ENCODE peak calls at places on chromosomes 11 and 22, in seven cellular contexts. One of them, this sample, is unnamed.

GRCh38 chr11:120102050-120102861 is 35.7 kb downstream of the TRIM29 start:
- DNase-seq in brain microvascular endothelial cell: no peak
- DNase-seq in A549: no peak
- DNase-seq in cardiac muscle cell: no peak
- DNase-seq in gastrocnemius medialis: no peak
- DNase-seq in ovary: no peak
- DNase-seq in colonic mucosa: no peak
- DNase-seq in this sample: no peak

GRCh38 chr11:58719406-58720117 is 12.2 kb downstream of the GLYAT start:
- DNase-seq in A549: no peak
- DNase-seq in cardiac muscle cell: no peak
- DNase-seq in colonic mucosa: no peak
- DNase-seq in gastrocnemius medialis: no peak
- DNase-seq in ovary: no peak
- DNase-seq in brain microvascular endothelial cell: no peak
- DNase-seq in this sample: no peak

GRCh38 chr22:41801886-41802285 is 1.4 kb downstream of the CCDC134 start:
- DNase-seq in colonic mucosa: no peak
- DNase-seq in cardiac muscle cell: no peak
- DNase-seq in A549: no peak
- DNase-seq in gastrocnemius medialis: no peak
- DNase-seq in brain microvascular endothelial cell: no peak
- DNase-seq in ovary: no peak
- DNase-seq in this sample: no peak

GRCh38 chr11:45146072-45147016 is at the start of gene PRDM11:
- DNase-seq in gastrocnemius medialis: peak
- DNase-seq in A549: peak
- DNase-seq in brain microvascular endothelial cell: peak
- DNase-seq in ovary: peak
- DNase-seq in colonic mucosa: peak
- DNase-seq in cardiac muscle cell: peak
- DNase-seq in this sample: peak

GRCh38 chr11:115423728-115424459 is 80.3 kb downstream of the CADM1 start:
- DNase-seq in ovary: no peak
- DNase-seq in cardiac muscle cell: no peak
- DNase-seq in brain microvascular endothelial cell: no peak
- DNase-seq in A549: no peak
- DNase-seq in colonic mucosa: no peak
- DNase-seq in gastrocnemius medialis: no peak
- DNase-seq in this sample: no peak

GRCh38 chr11:117097567-117098268 is 510 bp downstream of the SIK3 start:
- DNase-seq in colonic mucosa: peak
- DNase-seq in ovary: peak
- DNase-seq in gastrocnemius medialis: no peak
- DNase-seq in cardiac muscle cell: no peak
- DNase-seq in A549: peak
- DNase-seq in brain microvascular endothelial cell: no peak
- DNase-seq in this sample: peak

GRCh38 chr22:19757985-19758895 is 2.3 kb upstream of the TBX1 start:
- DNase-seq in gastrocnemius medialis: no peak
- DNase-seq in cardiac muscle cell: no peak
- DNase-seq in brain microvascular endothelial cell: no peak
- DNase-seq in ovary: no peak
- DNase-seq in colonic mucosa: no peak
- DNase-seq in A549: no peak
- DNase-seq in this sample: no peak

GRCh38 chr11:105923252-105923651 is 98.8 kb downstream of the MSANTD4 start:
- DNase-seq in gastrocnemius medialis: no peak
- DNase-seq in cardiac muscle cell: no peak
- DNase-seq in A549: no peak
- DNase-seq in ovary: no peak
- DNase-seq in brain microvascular endothelial cell: no peak
- DNase-seq in colonic mucosa: no peak
- DNase-seq in this sample: no peak

GRCh38 chr11:30861506-30861905 is 275.4 kb upstream of the MPPED2 start:
- DNase-seq in cardiac muscle cell: no peak
- DNase-seq in gastrocnemius medialis: no peak
- DNase-seq in A549: no peak
- DNase-seq in colonic mucosa: no peak
- DNase-seq in ovary: no peak
- DNase-seq in brain microvascular endothelial cell: no peak
- DNase-seq in this sample: no peak

GRCh38 chr11:94150056-94150455 is 21.4 kb downstream of the PANX1 start:
- DNase-seq in A549: no peak
- DNase-seq in brain microvascular endothelial cell: no peak
- DNase-seq in cardiac muscle cell: no peak
- DNase-seq in colonic mucosa: no peak
- DNase-seq in ovary: no peak
- DNase-seq in gastrocnemius medialis: no peak
- DNase-seq in this sample: no peak

GRCh38 chr22:50469377-50470305 is 5.2 kb downstream of the SBF1 start:
- DNase-seq in brain microvascular endothelial cell: peak
- DNase-seq in colonic mucosa: peak
- DNase-seq in A549: no peak
- DNase-seq in gastrocnemius medialis: no peak
- DNase-seq in cardiac muscle cell: peak
- DNase-seq in ovary: no peak
- DNase-seq in this sample: peak

GRCh38 chr11:115780625-115781024 is 276.4 kb upstream of the CADM1 start:
- DNase-seq in colonic mucosa: no peak
- DNase-seq in A549: no peak
- DNase-seq in ovary: no peak
- DNase-seq in cardiac muscle cell: no peak
- DNase-seq in brain microvascular endothelial cell: no peak
- DNase-seq in gastrocnemius medialis: no peak
- DNase-seq in this sample: no peak

GRCh38 chr11:12091957-12092558 is 18.3 kb upstream of the MICAL2 start:
- DNase-seq in cardiac muscle cell: no peak
- DNase-seq in brain microvascular endothelial cell: no peak
- DNase-seq in ovary: no peak
- DNase-seq in A549: no peak
- DNase-seq in gastrocnemius medialis: no peak
- DNase-seq in colonic mucosa: peak
- DNase-seq in this sample: peak

GRCh38 chr11:69209936-69210659 is 54.4 kb downstream of the SMIM38 start:
- DNase-seq in brain microvascular endothelial cell: no peak
- DNase-seq in colonic mucosa: no peak
- DNase-seq in cardiac muscle cell: no peak
- DNase-seq in A549: no peak
- DNase-seq in ovary: no peak
- DNase-seq in gastrocnemius medialis: no peak
- DNase-seq in this sample: no peak

GRCh38 chr11:101019870-101020269 is 109.7 kb downstream of the PGR start:
- DNase-seq in ovary: no peak
- DNase-seq in colonic mucosa: no peak
- DNase-seq in A549: no peak
- DNase-seq in cardiac muscle cell: no peak
- DNase-seq in brain microvascular endothelial cell: no peak
- DNase-seq in gastrocnemius medialis: no peak
- DNase-seq in this sample: peak

GRCh38 chr11:368414-369335 is 624 bp upstream of the B4GALNT4 start:
- DNase-seq in cardiac muscle cell: peak
- DNase-seq in brain microvascular endothelial cell: peak
- DNase-seq in ovary: no peak
- DNase-seq in A549: peak
- DNase-seq in gastrocnemius medialis: no peak
- DNase-seq in colonic mucosa: no peak
- DNase-seq in this sample: peak

GRCh38 chr22:37012262-37012904 is 6.9 kb downstream of the TST start:
- DNase-seq in A549: no peak
- DNase-seq in cardiac muscle cell: no peak
- DNase-seq in colonic mucosa: peak
- DNase-seq in brain microvascular endothelial cell: no peak
- DNase-seq in ovary: no peak
- DNase-seq in gastrocnemius medialis: no peak
- DNase-seq in this sample: no peak

GRCh38 chr11:74013141-74013540 is 4.3 kb upstream of the UCP3 start:
- DNase-seq in ovary: no peak
- DNase-seq in colonic mucosa: no peak
- DNase-seq in cardiac muscle cell: no peak
- DNase-seq in brain microvascular endothelial cell: no peak
- DNase-seq in A549: no peak
- DNase-seq in gastrocnemius medialis: no peak
- DNase-seq in this sample: no peak

GRCh38 chr22:34877506-34877905 is 188.5 kb upstream of the ISX start:
- DNase-seq in gastrocnemius medialis: no peak
- DNase-seq in colonic mucosa: no peak
- DNase-seq in A549: no peak
- DNase-seq in brain microvascular endothelial cell: no peak
- DNase-seq in cardiac muscle cell: no peak
- DNase-seq in ovary: no peak
- DNase-seq in this sample: no peak

GRCh38 chr11:64598106-64598796 is 7.2 kb downstream of the SLC22A12 start:
- DNase-seq in colonic mucosa: no peak
- DNase-seq in ovary: no peak
- DNase-seq in gastrocnemius medialis: no peak
- DNase-seq in A549: no peak
- DNase-seq in cardiac muscle cell: no peak
- DNase-seq in brain microvascular endothelial cell: no peak
- DNase-seq in this sample: no peak

GRCh38 chr11:133896028-133896427 is 50.7 kb upstream of the SPATA19 start:
- DNase-seq in ovary: no peak
- DNase-seq in A549: no peak
- DNase-seq in cardiac muscle cell: no peak
- DNase-seq in brain microvascular endothelial cell: no peak
- DNase-seq in gastrocnemius medialis: no peak
- DNase-seq in colonic mucosa: no peak
- DNase-seq in this sample: no peak

GRCh38 chr11:77118971-77119370 is 9.1 kb upstream of the MYO7A start:
- DNase-seq in colonic mucosa: no peak
- DNase-seq in gastrocnemius medialis: no peak
- DNase-seq in A549: no peak
- DNase-seq in ovary: no peak
- DNase-seq in brain microvascular endothelial cell: no peak
- DNase-seq in cardiac muscle cell: no peak
- DNase-seq in this sample: no peak

GRCh38 chr11:78768947-78769346 is 194.3 kb upstream of the NARS2 start:
- DNase-seq in colonic mucosa: no peak
- DNase-seq in gastrocnemius medialis: no peak
- DNase-seq in brain microvascular endothelial cell: no peak
- DNase-seq in cardiac muscle cell: peak
- DNase-seq in A549: no peak
- DNase-seq in ovary: no peak
- DNase-seq in this sample: no peak

GRCh38 chr11:131190446-131190845 is 180.0 kb upstream of the NTM start:
- DNase-seq in colonic mucosa: no peak
- DNase-seq in gastrocnemius medialis: no peak
- DNase-seq in A549: no peak
- DNase-seq in ovary: no peak
- DNase-seq in cardiac muscle cell: no peak
- DNase-seq in brain microvascular endothelial cell: no peak
- DNase-seq in this sample: no peak

GRCh38 chr22:49348631-49349030 is 479.0 kb downstream of the BRD1 start:
- DNase-seq in cardiac muscle cell: no peak
- DNase-seq in ovary: no peak
- DNase-seq in A549: no peak
- DNase-seq in gastrocnemius medialis: no peak
- DNase-seq in colonic mucosa: no peak
- DNase-seq in brain microvascular endothelial cell: no peak
- DNase-seq in this sample: no peak

GRCh38 chr11:9273430-9274336 is 8.5 kb upstream of the DENND5A start:
- DNase-seq in colonic mucosa: no peak
- DNase-seq in cardiac muscle cell: peak
- DNase-seq in gastrocnemius medialis: no peak
- DNase-seq in A549: no peak
- DNase-seq in ovary: no peak
- DNase-seq in brain microvascular endothelial cell: no peak
- DNase-seq in this sample: peak

DNA sequence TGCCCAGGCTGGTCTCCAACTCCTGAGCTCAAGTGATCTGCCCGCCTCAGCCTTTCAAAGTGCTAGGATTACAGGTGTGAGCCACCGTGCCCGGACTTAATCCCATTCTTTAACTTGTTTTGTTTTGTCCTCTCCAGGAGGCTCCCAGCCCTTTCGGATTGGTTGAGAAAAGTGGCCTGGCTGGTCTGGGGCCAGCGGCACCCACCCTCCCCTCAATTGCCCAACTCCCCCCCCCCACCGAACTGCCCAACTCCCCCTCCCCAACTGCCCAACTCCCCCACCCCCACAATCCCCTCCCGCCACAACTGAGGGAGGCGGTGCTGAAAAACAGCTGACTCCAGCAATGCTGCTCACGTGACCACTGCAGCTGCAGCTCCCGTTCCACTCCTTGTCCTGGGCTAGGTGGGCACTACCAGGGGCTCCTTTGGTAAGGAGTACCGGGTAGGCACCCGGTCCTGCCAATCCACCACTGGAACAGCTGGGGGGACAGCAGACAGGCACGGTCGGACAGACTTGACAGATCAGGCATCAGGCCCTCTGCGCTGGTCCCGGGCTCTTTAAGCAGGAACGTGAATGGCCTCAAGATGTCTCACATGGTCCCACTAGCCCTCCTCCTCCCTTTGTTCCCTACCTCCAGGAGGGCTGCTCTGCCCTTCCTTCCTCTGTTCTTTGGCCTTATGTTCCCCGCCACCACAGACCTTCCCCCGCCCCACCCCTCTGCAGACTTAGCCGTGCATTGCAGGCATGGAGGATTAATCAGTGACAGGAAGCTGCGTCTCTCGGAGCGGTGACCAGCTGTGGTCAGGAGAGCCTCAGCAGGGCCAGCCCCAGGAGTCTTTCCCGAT is at the start of gene TCN2:
- DNase-seq in A549: peak
- DNase-seq in cardiac muscle cell: peak
- DNase-seq in brain microvascular endothelial cell: peak
- DNase-seq in colonic mucosa: peak
- DNase-seq in gastrocnemius medialis: peak
- DNase-seq in ovary: peak
- DNase-seq in this sample: peak
- TF ChIP-seq CTCF in A549: no peak
- TF ChIP-seq CTCF in cardiac muscle cell: peak
- TF ChIP-seq CTCF in brain microvascular endothelial cell: no peak
- TF ChIP-seq CTCF in colonic mucosa: no peak
- TF ChIP-seq CTCF in gastrocnemius medialis: peak
- TF ChIP-seq CTCF in ovary: no peak
- TF ChIP-seq CTCF in this sample: peak

GRCh38 chr11:1927151-1928037 is 7.9 kb downstream of the TNNT3 start:
- DNase-seq in brain microvascular endothelial cell: no peak
- DNase-seq in ovary: no peak
- DNase-seq in A549: no peak
- DNase-seq in gastrocnemius medialis: no peak
- DNase-seq in cardiac muscle cell: no peak
- DNase-seq in colonic mucosa: no peak
- DNase-seq in this sample: no peak
- H3K4me3 ChIP-seq in brain microvascular endothelial cell: no peak
- H3K4me3 ChIP-seq in ovary: no peak
- H3K4me3 ChIP-seq in A549: no peak
- H3K4me3 ChIP-seq in gastrocnemius medialis: no peak
- H3K4me3 ChIP-seq in cardiac muscle cell: no peak
- H3K4me3 ChIP-seq in colonic mucosa: no peak
- H3K4me3 ChIP-seq in this sample: no peak

GRCh38 chr11:68021167-68021787 is 9.2 kb upstream of the NDUFS8 start:
- DNase-seq in A549: no peak
- DNase-seq in ovary: no peak
- DNase-seq in colonic mucosa: peak
- DNase-seq in gastrocnemius medialis: no peak
- DNase-seq in cardiac muscle cell: no peak
- DNase-seq in brain microvascular endothelial cell: no peak
- DNase-seq in this sample: no peak
- TF ChIP-seq CTCF in A549: peak
- TF ChIP-seq CTCF in ovary: no peak
- TF ChIP-seq CTCF in colonic mucosa: peak
- TF ChIP-seq CTCF in gastrocnemius medialis: no peak
- TF ChIP-seq CTCF in cardiac muscle cell: peak
- TF ChIP-seq CTCF in brain microvascular endothelial cell: peak
- TF ChIP-seq CTCF in this sample: peak

GRCh38 chr11:57306941-57307598 is 17.7 kb downstream of the TNKS1BP1 start:
- DNase-seq in A549: no peak
- DNase-seq in brain microvascular endothelial cell: no peak
- DNase-seq in gastrocnemius medialis: no peak
- DNase-seq in colonic mucosa: no peak
- DNase-seq in cardiac muscle cell: no peak
- DNase-seq in ovary: no peak
- DNase-seq in this sample: no peak
- H3K4me3 ChIP-seq in A549: no peak
- H3K4me3 ChIP-seq in brain microvascular endothelial cell: no peak
- H3K4me3 ChIP-seq in gastrocnemius medialis: peak
- H3K4me3 ChIP-seq in colonic mucosa: no peak
- H3K4me3 ChIP-seq in cardiac muscle cell: no peak
- H3K4me3 ChIP-seq in ovary: no peak
- H3K4me3 ChIP-seq in this sample: no peak

This sample was measured in choroid plexus epithelial cell.